ENCODE peak calls at places on chromosomes 6 and 20, in nine cellular contexts. V is spleen, U is stomach, Q is GM12878, H is HCT116, W is suprapubic skin, I is HL-60, F is transverse colon, O is breast epithelium. C is an unnamed sample.
A peak's percentile ranks its signal among the peaks of the same experiment; 100 is the strongest.

GRCh38 chr20:63497138-63497945 is 1.5 kb downstream of the EEF1A2 start:
- DNase-seq in V (no peak), U (no peak), Q (no peak), H (no peak), W (peak; percentile 62), I (no peak), F (no peak), O (no peak), C (peak; percentile 45)

GRCh38 chr6:3838992-3839867 is 9.9 kb upstream of the FAM50B start:
- DNase-seq in V (no peak), U (no peak), Q (no peak), H (no peak), W (no peak), I (no peak), F (no peak), O (no peak), C (no peak)

GRCh38 chr6:3088853-3089445 is 20.7 kb downstream of the RIPK1 start:
- DNase-seq in V (no peak), U (no peak), Q (no peak), H (no peak), W (no peak), I (no peak), F (no peak), O (no peak), C (no peak)

GRCh38 chr20:64224344-64225165 is 31.0 kb upstream of the PCMTD2 start:
- DNase-seq in V (no peak), U (no peak), Q (no peak), H (no peak), W (no peak), I (no peak), F (no peak), O (no peak), C (no peak)

GRCh38 chr20:3995067-3995748 is 20.1 kb downstream of the RNF24 start:
- DNase-seq in V (no peak), U (no peak), Q (no peak), H (no peak), W (no peak), I (no peak), F (no peak), O (no peak), C (no peak)

GRCh38 chr6:35302604-35303218 is 5.1 kb downstream of the DEF6 start:
- DNase-seq in V (peak; percentile 94), U (peak; percentile 69), Q (peak; percentile 77), H (peak; percentile 31), W (peak; percentile 74), I (peak; percentile 76), F (peak; percentile 82), O (no peak), C (no peak)

GRCh38 chr6:5531853-5532375 is 270.6 kb downstream of the FARS2 start:
- DNase-seq in V (no peak), U (no peak), Q (no peak), H (no peak), W (no peak), I (no peak), F (no peak), O (no peak), C (no peak)

GRCh38 chr6:25035451-25036435 is 100.0 kb upstream of the RIPOR2 start:
- DNase-seq in V (no peak), U (no peak), Q (no peak), H (no peak), W (no peak), I (no peak), F (no peak), O (no peak), C (peak; percentile 58)

GRCh38 chr20:48360338-48360698 is 467.5 kb downstream of the PREX1 start:
- DNase-seq in V (no peak), U (no peak), Q (peak; percentile 68), H (no peak), W (no peak), I (no peak), F (peak; percentile 28), O (no peak), C (no peak)

GRCh38 chr6:121791396-121792315 is 356.2 kb downstream of the GJA1 start:
- DNase-seq in V (no peak), U (no peak), Q (no peak), H (no peak), W (no peak), I (no peak), F (no peak), O (no peak), C (no peak)

GRCh38 chr20:45456632-45457031 is 12.9 kb upstream of the WFDC2 start:
- DNase-seq in V (no peak), U (peak; percentile 70), Q (no peak), H (peak; percentile 71), W (no peak), I (no peak), F (peak; percentile 71), O (no peak), C (peak; percentile 76)

GRCh38 chr6:110946498-110946897 is 12.0 kb upstream of the GTF3C6 start:
- DNase-seq in V (no peak), U (no peak), Q (no peak), H (no peak), W (no peak), I (no peak), F (no peak), O (no peak), C (no peak)

GRCh38 chr6:161284653-161285052 is 10.8 kb upstream of the AGPAT4 start:
- DNase-seq in V (no peak), U (no peak), Q (no peak), H (peak; percentile 48), W (no peak), I (no peak), F (no peak), O (no peak), C (no peak)

GRCh38 chr6:32188381-32189081 is 1.5 kb downstream of the PBX2 start:
- DNase-seq in V (no peak), U (no peak), Q (no peak), H (no peak), W (peak; percentile 79), I (no peak), F (no peak), O (no peak), C (no peak)

GRCh38 chr6:36197739-36198221 is 1.2 kb downstream of the BRPF3 start:
- DNase-seq in V (peak; percentile 80), U (no peak), Q (no peak), H (no peak), W (peak; percentile 73), I (no peak), F (no peak), O (no peak), C (peak; percentile 63)

DNA sequence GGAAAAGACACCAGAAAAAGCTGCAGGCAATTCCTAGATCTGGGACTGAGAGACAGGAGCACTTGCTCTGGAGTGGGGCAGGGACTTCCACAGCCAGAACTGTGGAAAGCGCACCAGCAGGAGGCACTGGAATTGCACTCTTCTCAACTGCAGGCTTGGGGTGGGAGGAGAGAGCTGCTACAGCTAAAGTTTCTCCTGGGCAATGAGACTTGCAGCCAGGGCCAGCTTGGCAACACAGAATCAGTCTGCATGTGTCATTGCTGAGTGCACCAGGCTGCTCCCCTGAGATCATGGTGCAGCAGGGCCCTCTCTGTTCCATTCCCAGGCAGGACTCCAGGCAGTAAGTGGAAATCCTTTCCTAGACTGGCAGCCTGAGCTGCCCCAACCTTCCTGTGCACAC is 145.8 kb downstream of the INSM1 start:
- DNase-seq in V (peak; percentile 48), U (no peak), Q (no peak), H (no peak), W (no peak), I (no peak), F (no peak), O (no peak), C (no peak)
- TF ChIP-seq CTCF in V (no peak), U (no peak), Q (no peak), H (no peak), W (no peak), I (no peak), F (no peak), O (no peak), C (no peak)

DNA sequence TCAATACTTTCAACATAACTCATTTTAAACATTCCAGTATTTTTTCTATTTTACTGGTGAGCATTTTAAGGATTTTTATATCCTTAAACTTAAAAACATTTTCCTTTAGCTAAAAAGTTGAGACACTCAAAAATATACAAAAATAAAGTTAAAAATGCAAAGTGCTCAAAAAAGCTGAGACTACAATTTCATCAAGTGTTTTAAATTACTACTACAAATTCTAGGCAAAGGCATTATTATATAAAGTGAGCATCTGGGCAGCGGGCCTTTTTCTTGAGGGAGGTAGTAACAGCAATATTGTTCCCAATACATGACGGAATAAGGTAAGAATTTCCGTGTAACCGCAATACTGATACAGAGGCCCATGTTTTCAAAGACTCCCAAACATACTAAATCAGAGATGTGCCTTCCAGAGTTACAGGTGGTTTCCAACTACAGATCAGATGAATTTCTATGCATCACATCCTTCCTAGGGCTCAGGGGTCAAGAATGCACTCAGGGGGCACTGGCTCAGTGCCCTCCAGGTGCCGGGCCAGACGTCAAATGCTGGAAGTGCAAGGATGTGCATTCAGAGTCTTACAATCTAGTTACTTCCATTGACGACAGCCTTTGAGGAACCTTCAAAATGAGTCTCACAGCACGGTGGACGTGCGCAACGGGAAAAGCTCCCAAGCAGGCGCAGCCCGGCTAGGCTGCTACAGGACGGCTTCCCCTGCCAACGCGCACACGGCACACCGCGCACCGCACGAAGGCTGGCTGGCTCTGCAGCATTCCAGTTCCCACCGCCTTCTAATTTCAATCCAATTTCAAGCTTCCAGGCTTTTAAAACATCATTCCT is 1.7 kb downstream of the PHF10 start:
- DNase-seq in V (peak; percentile 87), U (peak; percentile 43), Q (no peak), H (no peak), W (no peak), I (peak; percentile 42), F (peak; percentile 54), O (peak; percentile 59), C (peak; percentile 82)
- TF ChIP-seq POLR2AphosphoS5 in V (no peak), U (no peak), Q (no peak), H (peak; percentile 8), W (no peak), I (peak; percentile 53), F (peak; percentile 5), O (peak; percentile 22), C (no peak)

DNA sequence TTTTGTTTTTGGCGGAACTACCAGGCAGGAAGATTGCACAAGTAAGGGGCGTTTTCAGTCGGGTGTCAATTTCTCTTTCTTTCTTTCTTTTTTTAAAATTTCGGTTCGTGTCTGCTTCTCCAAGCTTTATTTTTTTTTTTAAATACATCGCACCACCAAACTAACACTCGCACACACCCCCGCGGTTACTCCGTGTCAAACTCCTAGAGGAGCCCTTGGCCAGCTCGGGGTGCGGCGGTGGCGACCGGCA is 338 bp downstream of the UTRN start:
- DNase-seq in V (no peak), U (no peak), Q (no peak), H (no peak), W (no peak), I (no peak), F (no peak), O (peak; percentile 53), C (no peak)
- H3K4me3 ChIP-seq in V (peak overlapping the region; percentile 87), U (peak overlapping the region; percentile 91), Q (peak overlapping the region; percentile 91), H (peak overlapping the region; percentile 89), W (peak overlapping the region; percentile 77), I (peak overlapping the region; percentile 86), F (peak overlapping the region; percentile 83), O (peak overlapping the region; percentile 97), C (peak overlapping the region; percentile 95)

DNA sequence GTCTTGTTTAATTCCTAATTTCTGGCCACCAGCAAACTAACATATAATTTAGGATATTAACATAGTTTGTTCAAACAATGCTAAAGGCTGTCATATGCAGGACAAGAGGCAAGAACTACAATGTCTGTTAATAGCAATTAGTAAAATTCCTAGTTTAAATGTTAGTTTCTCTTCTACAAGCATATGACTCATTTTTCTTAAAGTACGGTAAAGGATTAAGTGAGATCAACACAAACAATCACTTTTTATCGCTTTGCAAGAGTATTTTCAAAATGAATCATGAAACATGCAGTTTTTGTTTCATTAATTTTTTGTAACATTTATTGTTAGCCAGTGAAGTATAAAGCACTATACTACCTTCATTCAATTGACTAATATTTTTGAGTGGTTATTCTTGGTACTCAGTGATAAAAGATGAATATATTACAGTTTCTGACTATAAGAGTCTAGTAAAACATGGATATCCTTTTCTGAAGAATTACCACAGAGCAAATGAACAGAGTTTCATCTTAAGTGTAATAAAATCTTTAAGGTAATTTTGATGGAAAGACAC is 138.6 kb downstream of the AHI1 start:
- DNase-seq in V (no peak), U (no peak), Q (no peak), H (no peak), W (no peak), I (no peak), F (no peak), O (no peak), C (no peak)
- TF ChIP-seq CTCF in V (no peak), U (no peak), Q (no peak), H (no peak), W (no peak), I (no peak), F (no peak), O (no peak), C (no peak)

C was measured in upper lobe of left lung.